ENCODE peak calls at places on chromosome 11, in five cellular contexts. Z is IMR-90; E is kidney; J is CD8-positive, alpha-beta memory T cell; P is ovary. G is an unnamed sample.

GRCh38 chr11:87895021-87895420 is 280.2 kb downstream of the RAB38 start:
- DNase-seq in Z (no peak), E (no peak), J (no peak), P (no peak), G (no peak)

GRCh38 chr11:116649268-116649667 is 123.5 kb downstream of the BUD13 start:
- DNase-seq in Z (no peak), E (no peak), J (no peak), P (no peak), G (no peak)

GRCh38 chr11:72655896-72656464 is 18.2 kb downstream of the PDE2A start:
- DNase-seq in Z (no peak), E (no peak), J (no peak), P (no peak), G (no peak)

GRCh38 chr11:119774180-119774763 is 45.3 kb upstream of the NECTIN1 start:
- DNase-seq in Z (peak), E (peak), J (no peak), P (no peak), G (no peak)

GRCh38 chr11:76524461-76524860 is 79.6 kb downstream of the EMSY start:
- DNase-seq in Z (peak), E (no peak), J (no peak), P (no peak), G (no peak)

GRCh38 chr11:123308077-123308476 is 113.0 kb upstream of the CLMP start:
- DNase-seq in Z (peak), E (no peak), J (no peak), P (no peak), G (no peak)

GRCh38 chr11:87359401-87359800 is 321.7 kb downstream of the TMEM135 start:
- DNase-seq in Z (no peak), E (no peak), J (no peak), P (no peak), G (no peak)

GRCh38 chr11:35236667-35237003 is 97.7 kb downstream of the CD44 start:
- DNase-seq in Z (peak), E (peak), J (no peak), P (no peak), G (no peak)

GRCh38 chr11:101401245-101401644 is 182.6 kb downstream of the TRPC6 start:
- DNase-seq in Z (peak), E (no peak), J (no peak), P (no peak), G (no peak)

GRCh38 chr11:102625163-102625562 is at the start of gene MMP20:
- DNase-seq in Z (no peak), E (no peak), J (no peak), P (no peak), G (no peak)

GRCh38 chr11:1064167-1064566 is 10.5 kb upstream of the MUC2 start:
- DNase-seq in Z (peak), E (no peak), J (no peak), P (no peak), G (no peak)

GRCh38 chr11:112270551-112271180 is 10.0 kb upstream of the PLET1 start:
- DNase-seq in Z (no peak), E (no peak), J (no peak), P (no peak), G (no peak)

GRCh38 chr11:6559375-6559774 is 44.0 kb downstream of the RRP8 start:
- DNase-seq in Z (no peak), E (no peak), J (no peak), P (no peak), G (no peak)

GRCh38 chr11:36186797-36187196 is 102.4 kb downstream of the COMMD9 start:
- DNase-seq in Z (no peak), E (no peak), J (no peak), P (no peak), G (no peak)

GRCh38 chr11:113806403-113806802 is 26.8 kb downstream of the CLDN25 start:
- DNase-seq in Z (peak), E (no peak), J (no peak), P (no peak), G (no peak)

GRCh38 chr11:102138677-102139076 is 28.4 kb downstream of the YAP1 start:
- DNase-seq in Z (peak), E (no peak), J (no peak), P (no peak), G (no peak)

GRCh38 chr11:61870429-61871039 is 20.8 kb downstream of the FADS3 start:
- DNase-seq in Z (no peak), E (no peak), J (no peak), P (no peak), G (no peak)

GRCh38 chr11:2586091-2586792 is 113.6 kb downstream of the KCNQ1OT1 start:
- DNase-seq in Z (no peak), E (peak), J (peak), P (peak), G (no peak)

GRCh38 chr11:1838426-1839131 is at the start of gene TNNI2:
- DNase-seq in Z (no peak), E (peak), J (no peak), P (peak), G (no peak)

GRCh38 chr11:82732734-82733443 is 775 bp downstream of the FAM181B start:
- DNase-seq in Z (no peak), E (peak), J (no peak), P (peak), G (no peak)

GRCh38 chr11:56521955-56522354 is 21.1 kb downstream of the OR5M11 start:
- DNase-seq in Z (no peak), E (no peak), J (no peak), P (no peak), G (no peak)

GRCh38 chr11:69972351-69972802 is 105.7 kb upstream of the ANO1 start:
- DNase-seq in Z (no peak), E (peak), J (no peak), P (no peak), G (no peak)

GRCh38 chr11:18723991-18724390 is 2.0 kb downstream of the IGSF22 start:
- DNase-seq in Z (no peak), E (no peak), J (no peak), P (no peak), G (no peak)

GRCh38 chr11:128407962-128408361 is 179.4 kb downstream of the ETS1 start:
- DNase-seq in Z (peak), E (no peak), J (no peak), P (no peak), G (no peak)

GRCh38 chr11:70070736-70071135 is 7.4 kb upstream of the ANO1 start:
- DNase-seq in Z (no peak), E (no peak), J (no peak), P (no peak), G (peak)

GRCh38 chr11:130215531-130216220 is 56.1 kb downstream of the ST14 start:
- DNase-seq in Z (no peak), E (peak), J (no peak), P (no peak), G (peak)

DNA sequence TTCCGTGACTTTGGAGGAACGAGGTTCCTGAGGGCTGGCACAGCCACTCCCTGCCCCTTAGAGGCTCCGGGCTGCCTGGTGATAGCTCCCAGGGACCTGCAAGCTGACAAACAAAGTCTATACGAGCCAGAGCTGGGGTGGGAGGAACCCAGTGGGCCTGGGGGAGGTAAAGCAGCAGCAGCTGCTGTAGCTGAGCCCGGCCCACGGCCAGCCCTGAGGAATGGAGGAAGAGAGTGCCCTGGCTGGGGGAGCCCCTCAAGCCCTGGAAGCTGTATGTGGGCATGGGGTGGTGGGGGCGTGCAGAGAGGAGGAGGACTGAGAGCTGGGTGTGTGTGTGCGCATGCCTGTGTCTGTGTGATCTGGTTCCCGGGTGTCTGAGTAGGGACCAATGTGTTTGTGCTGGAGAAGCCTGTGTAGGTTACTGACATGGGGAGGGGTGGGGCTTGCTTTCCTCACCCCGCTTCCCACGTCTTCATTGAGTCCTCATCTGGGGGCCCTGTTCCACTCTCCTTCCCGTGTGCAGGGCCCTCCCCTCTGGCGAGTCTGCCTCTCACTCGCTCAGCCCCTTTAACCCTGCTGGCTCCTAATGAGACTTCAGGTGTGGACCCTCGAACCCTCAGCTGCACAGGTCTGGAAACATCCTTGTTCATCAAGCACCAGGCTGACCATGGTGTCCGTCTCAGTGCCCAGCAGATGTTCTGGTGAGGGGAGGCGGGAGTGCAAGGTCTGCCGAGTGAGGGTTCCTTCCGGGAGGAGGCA is 10.8 kb downstream of the ST3GAL4 start:
- DNase-seq in Z (no peak), E (peak), J (no peak), P (peak), G (no peak)
- H3K4me3 ChIP-seq in Z (no peak), E (no peak), J (no peak), P (no peak), G (no peak)

DNA sequence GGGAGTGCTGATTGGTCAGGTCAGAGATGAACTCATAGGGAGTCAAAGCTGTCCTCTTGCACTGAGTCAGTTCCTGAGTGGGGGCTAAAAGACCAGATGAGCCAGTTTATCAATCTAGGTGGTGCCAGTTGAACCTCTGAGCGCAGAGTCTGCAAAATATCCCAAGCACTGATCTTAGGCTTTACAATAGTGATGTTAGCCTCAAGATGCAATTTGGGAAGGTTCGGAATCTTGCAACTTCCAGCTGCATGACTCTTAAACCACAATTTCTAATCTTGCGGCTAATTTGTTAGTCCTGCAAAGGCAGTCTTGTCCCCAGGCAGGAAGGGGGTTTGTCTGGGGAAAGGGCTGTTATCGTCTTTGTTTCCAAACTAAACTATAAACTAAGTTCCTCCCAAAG is 92.3 kb upstream of the PARVA start:
- DNase-seq in Z (peak), E (no peak), J (no peak), P (no peak), G (no peak)
- H3K4me3 ChIP-seq in Z (no peak), E (no peak), J (no peak), P (no peak), G (no peak)

DNA sequence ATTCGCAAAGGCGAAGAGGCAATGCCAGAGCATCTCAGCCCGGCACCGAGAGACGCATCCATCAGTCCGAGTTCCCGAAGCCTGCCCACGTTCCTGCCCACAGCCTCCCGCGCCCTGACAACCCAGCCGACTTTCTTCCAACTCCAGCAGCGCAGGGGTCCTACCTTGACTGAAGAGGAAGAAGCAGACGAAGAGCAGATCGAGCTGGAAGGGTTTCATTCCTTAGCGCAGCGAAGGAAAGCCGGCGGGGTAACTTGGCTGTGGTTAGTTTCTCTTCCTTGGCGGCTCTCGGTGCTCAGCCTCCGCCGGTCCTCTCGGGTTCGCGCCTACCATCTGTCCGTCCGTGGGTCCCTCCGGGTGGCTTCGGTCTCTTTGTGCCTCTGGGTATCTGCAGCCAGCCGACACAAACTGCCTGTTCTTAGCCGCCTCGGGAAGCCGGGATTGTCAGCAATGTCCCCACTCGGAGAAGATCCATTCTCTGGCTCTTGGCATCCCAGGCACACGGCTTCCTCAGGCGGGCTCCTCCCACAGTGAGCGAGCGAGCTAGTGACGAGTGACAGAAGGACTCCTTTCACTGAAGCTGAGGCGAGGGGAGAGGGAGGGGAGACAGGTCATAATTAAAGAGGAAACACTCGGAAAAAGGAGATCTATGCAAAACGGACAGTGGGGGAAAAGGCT is at the start of gene KIRREL3:
- DNase-seq in Z (peak), E (peak), J (no peak), P (no peak), G (no peak)
- H3K4me3 ChIP-seq in Z (peak), E (peak), J (no peak), P (no peak), G (peak)

DNA sequence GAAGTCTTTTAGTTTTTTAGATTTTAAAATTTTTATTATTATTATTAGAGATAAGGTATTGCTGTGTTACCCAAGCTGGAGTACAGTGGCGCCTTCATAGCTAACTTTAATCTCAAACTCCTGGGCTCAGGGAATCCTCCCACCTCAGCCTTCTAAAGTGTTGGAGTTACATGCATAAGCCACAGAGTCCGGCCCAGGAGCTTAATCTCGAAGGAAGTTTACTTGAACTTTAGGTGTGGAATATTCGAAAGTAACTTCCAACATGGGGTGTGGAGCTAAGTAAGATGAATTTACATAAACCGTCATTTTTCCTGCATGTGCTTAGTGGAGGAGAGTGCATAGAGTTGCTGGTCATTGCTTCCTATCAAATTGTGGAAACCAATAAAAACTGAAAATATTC is 1.4 kb downstream of the ATG13 start:
- DNase-seq in Z (no peak), E (no peak), J (no peak), P (no peak), G (no peak)
- H3K4me3 ChIP-seq in Z (no peak), E (peak), J (peak), P (peak), G (peak)

GRCh38 chr11:44270403-44271192 is 39.3 kb downstream of the ALX4 start:
- DNase-seq in Z (no peak), E (no peak), J (no peak), P (no peak), G (peak)

GRCh38 chr11:44268073-44268806 is 41.7 kb downstream of the ALX4 start:
- DNase-seq in Z (no peak), E (no peak), J (no peak), P (no peak), G (peak)

GRCh38 chr11:44268807-44269080 is 41.2 kb downstream of the ALX4 start:
- DNase-seq in Z (no peak), E (no peak), J (no peak), P (no peak), G (no peak)

GRCh38 chr11:44269369-44270351 is 40.3 kb downstream of the ALX4 start:
- DNase-seq in Z (peak), E (no peak), J (no peak), P (peak), G (peak)

DNA sequence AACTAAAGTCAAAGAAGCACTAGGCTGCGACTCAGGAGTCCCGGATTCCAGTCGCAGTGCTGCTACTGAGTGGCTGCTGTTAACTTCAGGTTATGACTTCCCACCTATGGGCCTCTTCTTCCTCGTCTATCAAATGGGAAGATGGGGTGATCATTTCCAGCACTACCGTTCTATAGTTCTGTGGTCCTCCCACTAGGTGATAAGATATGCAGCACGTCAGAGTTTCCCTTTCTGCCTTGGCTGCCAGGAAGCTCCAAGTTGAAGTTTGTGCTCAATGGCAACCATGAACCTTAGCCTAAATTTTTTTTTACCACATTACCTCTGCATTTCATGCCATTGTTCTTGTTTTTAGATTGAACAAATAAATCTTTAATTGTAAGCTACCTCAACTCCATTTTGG is 38.7 kb downstream of the ALX4 start:
- DNase-seq in Z (no peak), E (no peak), J (no peak), P (no peak), G (no peak)
- H3K4me3 ChIP-seq in Z (no peak), E (no peak), J (no peak), P (no peak), G (no peak)

GRCh38 chr11:94147433-94147845 is 18.8 kb downstream of the PANX1 start:
- DNase-seq in Z (no peak), E (no peak), J (no peak), P (no peak), G (no peak)
- H3K4me3 ChIP-seq in Z (no peak), E (no peak), J (no peak), P (no peak), G (no peak)

GRCh38 chr11:7907121-7907520 is 23.9 kb downstream of the OR10A6 start:
- DNase-seq in Z (no peak), E (no peak), J (no peak), P (no peak), G (no peak)
- H3K4me3 ChIP-seq in Z (no peak), E (no peak), J (no peak), P (no peak), G (no peak)

GRCh38 chr11:126918556-126918955 is 82.0 kb downstream of the KIRREL3 start:
- DNase-seq in Z (peak), E (no peak), J (no peak), P (no peak), G (no peak)
- H3K4me3 ChIP-seq in Z (no peak), E (no peak), J (no peak), P (no peak), G (no peak)

DNA sequence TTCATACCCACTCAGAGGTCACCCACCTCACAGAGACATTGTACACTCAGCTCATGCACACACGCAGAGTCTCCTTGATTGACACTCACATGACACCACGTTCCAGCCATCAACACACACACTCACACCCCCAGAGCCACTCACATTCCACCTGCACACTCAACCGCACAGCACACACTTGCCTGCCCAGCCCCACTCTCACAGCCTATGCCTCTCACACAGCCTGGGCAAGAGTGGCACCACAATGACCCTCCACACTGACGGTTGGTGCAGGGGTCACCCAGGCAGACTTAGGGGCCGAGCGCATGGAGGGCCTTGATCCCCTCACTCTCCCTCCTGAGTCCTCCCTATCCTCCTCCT is 2.2 kb downstream of the SPI1 start:
- DNase-seq in Z (no peak), E (peak), J (no peak), P (no peak), G (no peak)
- H3K4me3 ChIP-seq in Z (no peak), E (peak), J (no peak), P (no peak), G (peak)

GRCh38 chr11:17389205-17389956 is 922 bp upstream of the KCNJ11 start:
- DNase-seq in Z (peak), E (peak), J (peak), P (peak), G (no peak)
- H3K4me3 ChIP-seq in Z (peak), E (peak), J (peak), P (peak), G (peak)

G was measured in coronary artery.